ENCODE peak calls at places on chromosome 10, in five cellular contexts. R is WTC11; J is CD8-positive, alpha-beta memory T cell; X is NCI-H2081; E is NCI-H1417. H is an unnamed sample.

GRCh38 chr10:132961-133898 is 2.0 kb upstream of the ZMYND11 start:
- DNase-seq in E (no peak), J (no peak), X (no peak), R (no peak), H (no peak)

GRCh38 chr10:30199376-30200018 is 140.1 kb upstream of the JCAD start:
- DNase-seq in E (no peak), R (no peak), J (no peak), X (no peak), H (no peak)

GRCh38 chr10:88194041-88194887 is 330.8 kb downstream of the PTEN start:
- DNase-seq in R (no peak), J (peak), E (no peak), X (no peak), H (peak)

GRCh38 chr10:30188101-30188500 is 128.7 kb upstream of the JCAD start:
- DNase-seq in E (no peak), R (no peak), X (no peak), J (no peak), H (no peak)

GRCh38 chr10:86862373-86862772 is 95.0 kb downstream of the MMRN2 start:
- DNase-seq in E (no peak), R (no peak), X (no peak), J (no peak), H (no peak)

GRCh38 chr10:3850999-3851937 is 66.3 kb upstream of the KLF6 start:
- DNase-seq in X (no peak), J (no peak), E (no peak), R (no peak), H (no peak)

GRCh38 chr10:21649441-21649872 is 115.4 kb downstream of the MLLT10 start:
- DNase-seq in E (no peak), X (no peak), R (no peak), J (no peak), H (no peak)

GRCh38 chr10:30559118-30559684 is 70.4 kb downstream of the LYZL2 start:
- DNase-seq in E (no peak), X (no peak), J (no peak), R (no peak), H (no peak)

GRCh38 chr10:131211556-131211955 is 100.0 kb downstream of the TCERG1L start:
- DNase-seq in R (no peak), J (no peak), E (no peak), X (no peak), H (no peak)

GRCh38 chr10:87896216-87896615 is 32.8 kb downstream of the PTEN start:
- DNase-seq in J (no peak), X (peak), E (peak), R (no peak), H (no peak)

GRCh38 chr10:4474829-4475228 is 351.2 kb upstream of the AKR1E2 start:
- DNase-seq in E (no peak), R (no peak), X (no peak), J (no peak), H (no peak)

GRCh38 chr10:17273403-17273802 is 45.4 kb downstream of the VIM start:
- DNase-seq in J (no peak), E (no peak), X (no peak), R (no peak), H (no peak)

GRCh38 chr10:14039968-14040668 is 290.6 kb downstream of the FRMD4A start:
- DNase-seq in X (no peak), R (no peak), E (no peak), J (no peak), H (no peak)

GRCh38 chr10:58480321-58480720 is 32.4 kb upstream of the BICC1 start:
- DNase-seq in J (no peak), E (no peak), X (no peak), R (no peak), H (no peak)

GRCh38 chr10:48494611-48495010 is 110.3 kb downstream of the ARHGAP22 start:
- DNase-seq in J (no peak), X (no peak), R (no peak), E (no peak), H (no peak)

GRCh38 chr10:133465950-133466474 is 12.3 kb downstream of the SCART1 start:
- DNase-seq in R (no peak), X (no peak), E (no peak), J (no peak), H (no peak)

GRCh38 chr10:73887038-73888015 is 13.0 kb upstream of the CAMK2G start:
- DNase-seq in E (no peak), X (peak), R (no peak), J (no peak), H (no peak)